ENCODE peak calls at places on chromosomes 6 and 20, in four cellular contexts. Z, I, N and A are unnamed samples.

GRCh38 chr20:53582574-53583351 is 10.9 kb downstream of the ZNF217 start:
- DNase-seq in Z (no peak), I (no peak), N (no peak), A (no peak)

GRCh38 chr6:130183271-130184222 is 39.2 kb downstream of the SAMD3 start:
- DNase-seq in Z (no peak), I (no peak), N (no peak), A (no peak)

GRCh38 chr6:41036601-41037000 is 2.4 kb downstream of the UNC5CL start:
- DNase-seq in Z (no peak), I (no peak), N (no peak), A (no peak)

GRCh38 chr6:120844084-120844483 is 490.2 kb downstream of the TBC1D32 start:
- DNase-seq in Z (no peak), I (no peak), N (no peak), A (no peak)

GRCh38 chr6:137631323-137631722 is 137.1 kb upstream of the OLIG3 start:
- DNase-seq in Z (no peak), I (peak), N (no peak), A (no peak)

GRCh38 chr6:77462359-77463307 is 658 bp downstream of the HTR1B start:
- DNase-seq in Z (no peak), I (peak), N (peak), A (no peak)

GRCh38 chr6:20386218-20386617 is 15.5 kb upstream of the E2F3 start:
- DNase-seq in Z (no peak), I (no peak), N (no peak), A (no peak)

GRCh38 chr6:148608211-148608951 is 138.4 kb upstream of the UST start:
- DNase-seq in Z (no peak), I (peak), N (no peak), A (no peak)

GRCh38 chr6:53048431-53049195 is 16.6 kb upstream of the FBXO9 start:
- DNase-seq in Z (peak), I (no peak), N (no peak), A (no peak)

GRCh38 chr20:46063652-46064054 is 26.1 kb downstream of the NCOA5 start:
- DNase-seq in Z (peak), I (no peak), N (no peak), A (no peak)

GRCh38 chr20:34410331-34410730 is 47.3 kb downstream of the ITCH start:
- DNase-seq in Z (no peak), I (no peak), N (no peak), A (no peak)
- TF ChIP-seq CREB1 in Z (no peak), I (no peak), N (no peak), A (no peak)

GRCh38 chr20:11287156-11287555 is 613.4 kb upstream of the JAG1 start:
- DNase-seq in Z (no peak), I (no peak), N (no peak), A (no peak)
- TF ChIP-seq CREB1 in Z (no peak), I (no peak), N (no peak), A (no peak)

GRCh38 chr6:135147637-135148592 is 33.2 kb upstream of the MYB start:
- DNase-seq in Z (no peak), I (no peak), N (no peak), A (no peak)
- TF ChIP-seq CREB1 in Z (no peak), I (no peak), N (no peak), A (no peak)

GRCh38 chr6:159172066-159172465 is 2.9 kb downstream of the FNDC1 start:
- DNase-seq in Z (no peak), I (no peak), N (no peak), A (no peak)

GRCh38 chr6:159170333-159170672 is 1.1 kb downstream of the FNDC1 start:
- DNase-seq in Z (no peak), I (no peak), N (no peak), A (no peak)

GRCh38 chr6:159170999-159171712 is 2.0 kb downstream of the FNDC1 start:
- DNase-seq in Z (no peak), I (no peak), N (no peak), A (no peak)

GRCh38 chr6:159178847-159179246 is 9.6 kb downstream of the FNDC1 start:
- DNase-seq in Z (no peak), I (no peak), N (no peak), A (no peak)

DNA sequence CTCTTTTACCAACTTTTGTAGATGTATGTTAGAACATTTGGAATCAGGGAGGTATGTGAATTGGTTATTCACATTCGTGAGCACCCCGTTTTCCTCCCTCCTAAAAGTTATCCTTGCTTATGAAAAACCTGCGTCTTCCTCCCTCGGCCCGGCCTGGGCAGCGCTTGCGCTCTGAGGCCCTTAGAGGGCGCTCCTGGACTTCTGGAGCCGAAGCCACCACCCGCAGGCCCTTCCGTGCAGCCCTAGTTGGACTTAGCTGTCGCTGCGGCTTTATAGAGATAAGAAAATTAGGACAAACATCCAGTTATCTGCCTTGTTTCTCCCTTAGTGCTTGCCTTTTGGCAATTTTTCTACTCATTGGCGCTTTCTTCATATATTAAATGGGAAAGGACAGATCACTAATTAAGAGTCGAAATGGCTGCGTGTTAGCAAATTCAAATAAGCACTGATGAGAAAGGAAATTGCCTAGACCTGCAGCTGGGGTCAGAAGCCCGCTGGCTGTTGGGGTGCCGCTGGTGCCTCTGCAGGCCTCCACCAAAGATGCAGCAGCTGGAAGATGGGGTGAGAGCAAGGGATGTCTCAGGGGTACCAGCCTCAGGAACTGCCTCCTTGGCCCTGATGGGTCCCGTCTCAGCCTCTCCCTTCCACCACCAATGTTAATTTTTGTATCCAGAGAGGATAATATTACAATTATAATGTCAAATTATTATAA is 5.2 kb downstream of the FNDC1 start:
- DNase-seq in Z (peak), I (peak), N (peak), A (no peak)
- TF ChIP-seq CREB1 in Z (no peak), I (no peak), N (no peak), A (no peak)

GRCh38 chr6:455006-455585 is 63.5 kb downstream of the IRF4 start:
- DNase-seq in Z (no peak), I (no peak), N (no peak), A (no peak)
- TF ChIP-seq CREB1 in Z (no peak), I (no peak), N (no peak), A (no peak)

GRCh38 chr6:149716181-149716580 is 1.7 kb downstream of the LATS1 start:
- DNase-seq in Z (no peak), I (no peak), N (no peak), A (no peak)

GRCh38 chr6:149717255-149717587 is 680 bp downstream of the LATS1 start:
- DNase-seq in Z (no peak), I (no peak), N (no peak), A (no peak)

GRCh38 chr6:149717588-149718458 is at the start of gene LATS1:
- DNase-seq in Z (no peak), I (peak), N (peak), A (peak)

GRCh38 chr6:149714442-149714841 is 3.5 kb downstream of the LATS1 start:
- DNase-seq in Z (no peak), I (no peak), N (no peak), A (no peak)

GRCh38 chr6:149716584-149716983 is 1.3 kb downstream of the LATS1 start:
- DNase-seq in Z (no peak), I (no peak), N (no peak), A (no peak)
- TF ChIP-seq CREB1 in Z (no peak), I (no peak), N (no peak), A (no peak)